ENCODE peak calls at places on chromosomes 11 and 22, in eight cellular contexts. S, W, D, L, U, E, N and Z are unnamed samples.
A peak's percentile ranks its signal among the peaks of the same experiment; 100 is the strongest.

GRCh38 chr11:73221451-73221850 is 3.4 kb downstream of the P2RY2 start:
- DNase-seq in E (no peak), U (peak; percentile 38), W (no peak), D (no peak), L (no peak), S (no peak), N (no peak), Z (no peak)

GRCh38 chr11:93842461-93842860 is 8.0 kb downstream of the VSTM5 start:
- DNase-seq in N (no peak), W (no peak), E (no peak), L (peak; percentile 9), S (no peak), U (no peak), D (peak; percentile 46), Z (no peak)

GRCh38 chr22:38735465-38736256 is 20.1 kb downstream of the SUN2 start:
- DNase-seq in L (no peak), N (peak; percentile 32), S (no peak), E (peak; percentile 7), W (no peak), U (no peak), D (no peak), Z (no peak)

GRCh38 chr11:94449437-94449836 is 44.2 kb downstream of the MRE11 start:
- DNase-seq in U (no peak), E (no peak), L (peak; percentile 38), N (no peak), W (no peak), D (peak; percentile 64), S (no peak), Z (no peak)

GRCh38 chr11:61041755-61042518 is 60.4 kb upstream of the CD5 start:
- DNase-seq in E (peak; percentile 35), W (peak; percentile 82), U (no peak), N (peak; percentile 92), S (no peak), L (peak; percentile 20), D (no peak), Z (peak; percentile 95)

GRCh38 chr11:126132319-126132718 is 69.7 kb upstream of the CDON start:
- DNase-seq in D (no peak), L (no peak), S (no peak), U (peak; percentile 75), W (no peak), N (no peak), E (peak; percentile 53), Z (no peak)

GRCh38 chr22:38700789-38701628 is at the start of gene JOSD1:
- DNase-seq in S (peak; percentile 96), N (peak; percentile 98), W (peak; percentile 98), U (peak; percentile 98), D (peak; percentile 55), E (peak; percentile 96), L (peak; percentile 90), Z (peak; percentile 90)

GRCh38 chr22:37862570-37863325 is 13.5 kb downstream of the EIF3L start:
- DNase-seq in U (no peak), E (no peak), D (no peak), N (no peak), W (no peak), L (no peak), S (no peak), Z (no peak)

GRCh38 chr22:45504703-45505341 is 2.1 kb downstream of the FBLN1 start:
- DNase-seq in U (no peak), D (no peak), S (no peak), E (peak; percentile 73), W (no peak), N (no peak), L (peak; percentile 7), Z (no peak)

GRCh38 chr11:131038597-131038996 is 122.3 kb upstream of the SNX19 start:
- DNase-seq in S (no peak), U (no peak), E (no peak), D (no peak), W (no peak), L (no peak), N (peak; percentile 26), Z (peak; percentile 8)

GRCh38 chr11:71201936-71202597 is 50.3 kb downstream of the SHANK2 start:
- DNase-seq in U (no peak), N (no peak), S (no peak), W (no peak), D (no peak), L (no peak), E (no peak), Z (no peak)

GRCh38 chr11:65496304-65497140 is 2.3 kb upstream of the MALAT1 start:
- DNase-seq in D (no peak), S (no peak), W (no peak), U (peak; percentile 76), E (no peak), N (peak; percentile 32), L (peak; percentile 56), Z (no peak)

GRCh38 chr22:23857606-23858483 is at the start of gene SLC2A11:
- DNase-seq in N (peak; percentile 99), W (peak; percentile 95), E (peak; percentile 97), L (peak; percentile 98), S (peak; percentile 98), D (peak; percentile 86), U (peak; percentile 98), Z (peak; percentile 96)

GRCh38 chr22:28429711-28430110 is 249.9 kb downstream of the TTC28 start:
- DNase-seq in W (no peak), N (no peak), D (no peak), E (no peak), L (no peak), S (no peak), U (no peak), Z (no peak)

GRCh38 chr11:72972541-72973128 is 158.4 kb downstream of the ATG16L2 start:
- DNase-seq in W (no peak), E (no peak), L (no peak), U (no peak), S (no peak), N (no peak), D (peak; percentile 76), Z (no peak)

GRCh38 chr11:84552791-84553190 is 1074.4 kb downstream of the DLG2 start:
- DNase-seq in E (no peak), S (no peak), U (no peak), L (no peak), N (no peak), W (no peak), D (no peak), Z (no peak)

GRCh38 chr11:64224151-64224890 is 1.7 kb downstream of the TRPT1 start:
- DNase-seq in U (peak; percentile 68), S (no peak), E (no peak), D (no peak), N (no peak), W (no peak), L (no peak), Z (no peak)

GRCh38 chr11:128845334-128845780 is 21.7 kb downstream of the KCNJ1 start:
- DNase-seq in E (no peak), S (no peak), U (no peak), D (no peak), L (no peak), N (peak; percentile 30), W (peak; percentile 44), Z (no peak)

GRCh38 chr11:69382131-69383128 is 88.5 kb downstream of the MYEOV start:
- DNase-seq in S (peak; percentile 63), E (peak; percentile 57), U (peak; percentile 68), W (peak; percentile 38), L (no peak), N (no peak), D (no peak), Z (no peak)

DNA sequence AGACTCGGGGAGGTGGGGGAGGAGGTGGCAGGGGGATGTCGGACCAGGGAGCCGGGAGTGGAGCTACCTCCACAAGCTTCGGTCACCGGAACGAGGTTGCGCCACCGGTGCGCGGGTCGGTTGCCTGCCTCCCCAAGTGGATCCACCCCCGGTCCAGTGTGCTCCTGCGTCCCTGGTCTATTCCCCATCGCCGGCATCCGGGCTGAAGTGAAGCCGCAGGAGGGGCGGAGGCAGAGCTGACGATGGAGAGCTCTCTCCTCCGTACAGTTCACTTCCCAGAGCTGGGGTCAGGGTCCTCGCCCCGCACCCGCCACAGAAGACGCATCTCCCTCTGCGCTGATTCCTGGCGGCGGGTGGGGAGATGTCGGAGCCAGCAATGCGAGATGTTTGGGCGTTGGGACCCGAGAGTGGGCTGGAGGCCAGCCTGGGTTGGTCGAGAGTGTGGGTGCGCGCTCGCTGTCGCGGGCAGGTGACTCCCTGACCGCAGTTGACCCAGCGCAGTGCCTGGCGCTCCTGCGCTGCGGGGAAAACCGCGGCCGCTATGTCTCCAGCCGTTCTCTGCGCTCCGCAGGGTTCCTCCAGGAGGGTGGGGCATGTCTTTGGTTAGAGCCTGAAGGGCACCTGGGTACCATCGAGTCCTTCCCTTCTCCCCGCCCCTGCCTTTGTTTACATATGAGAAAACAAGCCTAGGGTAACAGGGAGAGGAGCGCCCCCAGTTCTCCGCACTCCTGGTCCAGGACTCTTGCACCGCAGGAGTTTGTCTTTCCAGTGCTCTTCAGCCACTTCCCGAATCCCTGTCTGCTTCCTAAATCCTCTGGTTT is 1.7 kb downstream of the C11orf96 start:
- DNase-seq in W (no peak), D (no peak), U (peak; percentile 74), E (no peak), N (no peak), S (no peak), L (peak; percentile 14), Z (no peak)
- H3K4me3 ChIP-seq in W (peak overlapping the region; percentile 51), D (no peak overlapping the region), U (peak overlapping the region; percentile 70), E (peak overlapping the region; percentile 83), N (no peak overlapping the region), S (peak overlapping the region; percentile 69), L (peak overlapping the region; percentile 54), Z (peak overlapping the region; percentile 68)

DNA sequence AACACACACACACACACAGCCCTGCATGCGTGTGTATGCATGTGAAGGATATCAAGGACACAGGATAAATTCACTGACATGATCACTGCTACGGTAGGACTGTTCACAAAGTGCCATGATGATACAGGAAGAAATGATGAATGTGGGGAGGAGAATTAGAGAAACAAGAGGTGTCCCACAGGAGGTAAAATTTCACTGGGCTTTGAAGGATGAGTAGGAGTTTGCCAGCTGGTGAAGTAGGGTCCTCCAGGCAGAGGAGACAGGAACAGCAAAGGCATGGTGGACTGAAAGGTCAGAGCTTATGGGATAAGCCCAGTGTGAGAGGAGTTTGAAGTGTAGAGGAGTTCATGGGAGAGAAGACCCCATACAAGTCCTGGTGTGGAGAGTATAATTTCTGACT is 18.6 kb downstream of the NECTIN1 start:
- DNase-seq in S (no peak), N (no peak), E (no peak), U (no peak), W (no peak), D (no peak), L (no peak), Z (no peak)
- H3K4me3 ChIP-seq in S (no peak overlapping the region), N (no peak overlapping the region), E (no peak overlapping the region), U (no peak overlapping the region), W (no peak overlapping the region), D (no peak overlapping the region), L (no peak overlapping the region), Z (no peak overlapping the region)

GRCh38 chr11:77191823-77192495 is 63.9 kb downstream of the MYO7A start:
- DNase-seq in W (peak; percentile 21), D (no peak), E (no peak), L (no peak), S (no peak), U (no peak), N (peak; percentile 79), Z (peak; percentile 80)
- H3K4me3 ChIP-seq in W (no peak overlapping the region), D (no peak overlapping the region), E (no peak overlapping the region), L (no peak overlapping the region), S (no peak overlapping the region), U (no peak overlapping the region), N (no peak overlapping the region), Z (peak overlapping the region; percentile 51)

DNA sequence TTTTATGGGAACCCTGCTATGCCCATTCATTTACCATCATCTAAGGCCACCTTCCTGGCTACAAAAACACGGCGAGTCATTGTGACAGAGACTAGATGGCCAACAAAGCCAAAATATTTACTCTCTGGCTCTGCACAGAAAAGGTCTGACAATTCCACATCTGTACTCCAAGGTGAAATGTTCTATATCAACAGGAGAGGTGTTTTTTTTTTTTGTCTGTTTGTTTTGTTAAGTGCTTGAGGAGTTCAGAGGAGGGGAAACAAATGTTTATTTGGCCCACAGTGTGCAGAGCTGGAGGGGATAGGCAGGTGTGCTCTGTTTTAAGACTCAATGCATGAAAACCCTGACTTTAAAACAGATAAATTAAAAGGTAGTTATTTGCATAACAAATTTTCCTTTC is 18.5 kb upstream of the TMA7B start:
- DNase-seq in D (no peak), W (no peak), L (no peak), E (no peak), U (no peak), S (no peak), N (no peak), Z (no peak)
- H3K4me3 ChIP-seq in D (no peak overlapping the region), W (no peak overlapping the region), L (no peak overlapping the region), E (no peak overlapping the region), U (no peak overlapping the region), S (no peak overlapping the region), N (no peak overlapping the region), Z (no peak overlapping the region)